ENCODE peak calls at places on chromosomes 1 and 21, in nine cellular contexts. R is psoas muscle; E is Right ventricle myocardium superior; H is mucosa of descending colon; L is tibial artery; B is GM23338; F is stimulated activated naive CD8-positive, alpha-beta T cell treated with anti-CD3 and anti-CD28 coated beads, Interleukin-15, amount 100 ng/mL, for 72 hours; V is effector memory CD8-positive, alpha-beta T cell; O is SIG-M5. M is an unnamed sample.

GRCh38 chr1:156618853-156619581 is at the start of gene HAPLN2:
- DNase-seq in O (no peak), V (no peak), L (no peak), F (no peak), B (peak), E (no peak), H (no peak), R (no peak), M (no peak)

GRCh38 chr1:93344886-93345632 is 648 bp upstream of the DR1 start:
- DNase-seq in F (no peak), O (no peak), B (no peak), H (no peak), V (no peak), R (no peak), L (no peak), E (no peak), M (no peak)

GRCh38 chr1:225480825-225481434 is 53.1 kb upstream of the LBR start:
- DNase-seq in L (no peak), E (no peak), H (peak), V (peak), F (peak), R (no peak), O (no peak), B (peak), M (no peak)

GRCh38 chr1:10692401-10693021 is 103.9 kb downstream of the CASZ1 start:
- DNase-seq in F (peak), E (no peak), H (peak), L (no peak), R (no peak), B (no peak), O (no peak), V (peak), M (peak)

GRCh38 chr1:14369526-14370213 is 228.8 kb upstream of the KAZN start:
- DNase-seq in R (no peak), B (peak), O (no peak), H (no peak), V (no peak), F (no peak), L (no peak), E (no peak), M (no peak)

GRCh38 chr21:29264721-29265120 is 34.0 kb upstream of the BACH1 start:
- DNase-seq in B (no peak), H (no peak), L (no peak), E (no peak), V (no peak), F (no peak), O (no peak), R (no peak), M (no peak)

GRCh38 chr1:32989160-32989894 is 24.7 kb upstream of the RNF19B start:
- DNase-seq in E (peak), L (peak), H (no peak), B (no peak), V (no peak), R (peak), F (peak), O (no peak), M (peak)

GRCh38 chr1:25620701-25621350 is 4.2 kb downstream of the MAN1C1 start:
- DNase-seq in R (no peak), L (no peak), B (no peak), F (no peak), O (no peak), E (no peak), V (no peak), H (no peak), M (no peak)

GRCh38 chr21:44935533-44935927 is 4.3 kb upstream of the SLX9 start:
- DNase-seq in E (no peak), H (no peak), L (no peak), V (no peak), R (no peak), B (no peak), O (no peak), F (no peak), M (peak)

GRCh38 chr1:59077739-59078503 is 219.0 kb upstream of the FGGY start:
- DNase-seq in L (no peak), E (no peak), F (no peak), R (no peak), V (no peak), H (no peak), O (no peak), B (peak), M (no peak)

GRCh38 chr1:170804879-170805278 is 130.5 kb upstream of the MROH9 start:
- DNase-seq in R (no peak), E (no peak), F (no peak), H (no peak), O (no peak), B (no peak), L (no peak), V (no peak), M (no peak)

GRCh38 chr1:16340673-16341072 is 11.6 kb downstream of the FBXO42 start:
- DNase-seq in B (no peak), V (no peak), F (no peak), L (no peak), E (no peak), R (no peak), H (no peak), O (no peak), M (no peak)

GRCh38 chr1:96525657-96526613 is 195.6 kb upstream of the PTBP2 start:
- DNase-seq in E (no peak), O (no peak), L (peak), B (no peak), F (no peak), V (no peak), R (no peak), H (no peak), M (no peak)

GRCh38 chr1:212718499-212718898 is 18.9 kb upstream of the BATF3 start:
- DNase-seq in V (no peak), B (peak), H (no peak), E (no peak), O (no peak), F (no peak), R (no peak), L (no peak), M (no peak)

GRCh38 chr1:16468558-16468957 is 28.0 kb downstream of the NECAP2 start:
- DNase-seq in V (no peak), R (no peak), H (no peak), B (no peak), F (no peak), E (no peak), O (no peak), L (no peak), M (no peak)

GRCh38 chr1:1179339-1179982 is 5.8 kb downstream of the TTLL10 start:
- DNase-seq in E (no peak), V (no peak), F (no peak), L (no peak), R (peak), H (peak), B (peak), O (no peak), M (no peak)

GRCh38 chr1:19577001-19577400 is 67.1 kb upstream of the NBL1 start:
- DNase-seq in V (no peak), O (no peak), L (peak), R (no peak), E (no peak), B (no peak), F (no peak), H (no peak), M (no peak)

GRCh38 chr1:58442114-58442513 is 104.4 kb downstream of the OMA1 start:
- DNase-seq in F (no peak), H (no peak), R (no peak), L (no peak), B (no peak), O (no peak), E (no peak), V (no peak), M (no peak)

GRCh38 chr1:24955161-24955560 is 25.1 kb upstream of the RUNX3 start:
- DNase-seq in R (no peak), F (peak), L (no peak), V (no peak), B (no peak), E (no peak), O (peak), H (peak), M (no peak)

GRCh38 chr1:239814306-239814881 is 277.3 kb upstream of the FMN2 start:
- DNase-seq in H (no peak), L (no peak), E (no peak), O (no peak), F (peak), R (no peak), B (peak), V (no peak), M (no peak)

GRCh38 chr1:65395887-65396612 is 24.4 kb upstream of the LEPR start:
- DNase-seq in V (no peak), E (no peak), O (no peak), B (peak), F (no peak), L (no peak), R (no peak), H (no peak), M (no peak)

GRCh38 chr1:3504823-3505155 is 50.3 kb downstream of the ARHGEF16 start:
- DNase-seq in F (no peak), E (no peak), O (no peak), R (peak), V (no peak), B (no peak), L (peak), H (no peak), M (no peak)

GRCh38 chr1:203572134-203572625 is 54.5 kb upstream of the ATP2B4 start:
- DNase-seq in F (no peak), H (no peak), V (no peak), E (no peak), L (no peak), B (peak), O (no peak), R (no peak), M (no peak)

GRCh38 chr1:210448293-210448892 is 119.7 kb downstream of the HHAT start:
- DNase-seq in E (no peak), R (no peak), L (no peak), F (no peak), B (peak), V (peak), H (no peak), O (no peak), M (no peak)

GRCh38 chr1:227796359-227796915 is 19.0 kb upstream of the PRSS38 start:
- DNase-seq in F (no peak), R (no peak), H (no peak), B (no peak), L (no peak), O (no peak), V (no peak), E (no peak), M (peak)

GRCh38 chr1:184806296-184806721 is 51.7 kb upstream of the EDEM3 start:
- DNase-seq in H (no peak), F (no peak), E (no peak), O (peak), L (no peak), B (no peak), R (no peak), V (no peak), M (no peak)

GRCh38 chr21:42721341-42721824 is 68.0 kb downstream of the PDE9A start:
- DNase-seq in O (no peak), L (no peak), R (no peak), H (peak), V (no peak), B (no peak), F (no peak), E (no peak), M (no peak)

GRCh38 chr1:161192476-161193465 is 6.1 kb downstream of the ADAMTS4 start:
- DNase-seq in O (no peak), L (peak), H (peak), B (peak), F (peak), R (peak), E (no peak), V (peak), M (no peak)

GRCh38 chr1:228009828-228010775 is 3.3 kb downstream of the WNT3A start:
- DNase-seq in F (no peak), O (no peak), H (no peak), B (no peak), L (no peak), V (no peak), E (no peak), R (no peak), M (peak)

GRCh38 chr1:2926447-2927055 is 94.7 kb upstream of the ACTRT2 start:
- DNase-seq in V (no peak), E (no peak), R (no peak), B (no peak), O (no peak), L (no peak), F (no peak), H (no peak), M (no peak)

GRCh38 chr1:48673725-48674124 is 103.0 kb downstream of the BEND5 start:
- DNase-seq in E (no peak), F (no peak), R (no peak), B (peak), O (no peak), H (no peak), V (no peak), L (no peak), M (no peak)

GRCh38 chr1:117570988-117571409 is 34.8 kb upstream of the TENT5C start:
- DNase-seq in H (peak), R (no peak), E (no peak), O (no peak), B (peak), L (no peak), V (no peak), F (no peak), M (peak)

GRCh38 chr1:39047374-39048229 is 21.5 kb downstream of the NDUFS5 start:
- DNase-seq in E (no peak), F (no peak), O (no peak), R (peak), L (peak), B (no peak), H (no peak), V (no peak), M (no peak)

GRCh38 chr1:119384591-119384990 is 16.0 kb downstream of the HAO2 start:
- DNase-seq in F (no peak), E (no peak), O (no peak), B (no peak), L (no peak), V (no peak), R (no peak), H (no peak), M (no peak)

GRCh38 chr1:44409741-44410140 is 4.7 kb downstream of the RNF220 start:
- DNase-seq in B (no peak), V (no peak), O (no peak), F (no peak), H (no peak), R (no peak), L (no peak), E (no peak), M (no peak)

GRCh38 chr1:24003331-24003972 is 23.3 kb upstream of the SRSF10 start:
- DNase-seq in E (no peak), F (no peak), R (no peak), V (no peak), H (no peak), O (no peak), B (peak), L (no peak), M (no peak)

GRCh38 chr1:14055442-14056225 is 355.6 kb downstream of the PRDM2 start:
- DNase-seq in B (no peak), V (no peak), O (no peak), R (no peak), L (no peak), F (no peak), H (no peak), E (no peak), M (no peak)

GRCh38 chr1:48704736-48705135 is 72.0 kb downstream of the BEND5 start:
- DNase-seq in L (no peak), O (no peak), E (no peak), B (no peak), R (no peak), H (no peak), F (no peak), V (no peak), M (no peak)